ENCODE peak calls at places on chromosomes 13 and 19, in four cellular contexts. Z, G, H and P are unnamed samples.

GRCh38 chr13:99356216-99357089 is 49.3 kb upstream of the GPR183 start:
- DNase-seq in G (no peak), H (peak; percentile 92), Z (no peak), P (peak; percentile 40)

GRCh38 chr13:111317042-111317550 is 3.3 kb upstream of the TEX29 start:
- DNase-seq in G (no peak), H (no peak), Z (no peak), P (no peak)

GRCh38 chr13:42345367-42345766 is 73.4 kb downstream of the AKAP11 start:
- DNase-seq in H (no peak), G (no peak), Z (no peak), P (no peak)

GRCh38 chr19:5356918-5357317 is 16.3 kb upstream of the PTPRS start:
- DNase-seq in Z (no peak), H (no peak), G (no peak), P (no peak)

GRCh38 chr13:97367016-97367415 is 67.0 kb upstream of the RAP2A start:
- DNase-seq in Z (no peak), G (no peak), H (no peak), P (no peak)

GRCh38 chr13:46086421-46086922 is 18.4 kb downstream of the CPB2 start:
- DNase-seq in H (no peak), G (no peak), Z (no peak), P (no peak)

GRCh38 chr19:35484637-35485036 is 5.6 kb downstream of the KRTDAP start:
- DNase-seq in G (no peak), Z (no peak), H (peak; percentile 85), P (no peak)

GRCh38 chr19:29832801-29833200 is 21.0 kb downstream of the CCNE1 start:
- DNase-seq in H (no peak), G (no peak), Z (no peak), P (no peak)

GRCh38 chr13:74289861-74290260 is 155.7 kb upstream of the KLF12 start:
- DNase-seq in Z (no peak), G (no peak), H (no peak), P (no peak)

GRCh38 chr19:10000171-10000826 is 10.0 kb downstream of the COL5A3 start:
- DNase-seq in G (peak; percentile 57), H (no peak), Z (peak; percentile 87), P (peak; percentile 44)

GRCh38 chr19:6861683-6862286 is 25.6 kb upstream of the ADGRE1 start:
- DNase-seq in Z (no peak), G (peak; percentile 4), H (no peak), P (no peak)

GRCh38 chr19:6865849-6866248 is 21.5 kb upstream of the ADGRE1 start:
- DNase-seq in H (no peak), G (no peak), Z (no peak), P (no peak)

GRCh38 chr19:6862673-6863078 is 24.7 kb upstream of the ADGRE1 start:
- DNase-seq in H (peak; percentile 80), Z (peak; percentile 76), G (peak; percentile 83), P (peak; percentile 88)

GRCh38 chr19:6868341-6868740 is 19.0 kb upstream of the ADGRE1 start:
- DNase-seq in Z (no peak), H (no peak), G (no peak), P (no peak)

GRCh38 chr19:6866646-6867255 is 20.6 kb upstream of the ADGRE1 start:
- DNase-seq in G (no peak), H (no peak), Z (no peak), P (no peak)
- TF ChIP-seq HDAC6 in G (no peak), H (no peak), Z (no peak), P (no peak)

DNA sequence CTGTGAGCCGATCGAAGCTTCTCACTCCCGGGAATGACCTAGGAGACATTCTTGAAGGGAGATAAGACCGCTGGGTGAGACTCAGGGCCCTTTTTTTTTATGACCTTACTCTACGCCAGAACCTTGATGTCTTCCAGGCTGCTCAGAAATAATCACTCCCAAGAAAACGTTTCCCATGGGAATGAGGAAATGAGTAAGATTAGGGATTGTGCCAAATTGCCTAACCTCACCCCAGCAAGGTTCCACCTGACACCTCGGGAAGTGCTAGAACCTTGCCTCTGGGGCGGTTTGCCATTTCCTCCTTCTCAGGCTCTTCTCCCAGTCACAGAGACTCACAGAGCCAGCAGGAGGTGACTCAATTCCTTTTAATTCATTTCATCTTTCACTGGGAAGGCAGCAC is 2.3 kb downstream of the SLC46A3 start:
- DNase-seq in G (no peak), H (no peak), Z (no peak), P (no peak)
- TF ChIP-seq HDAC6 in G (no peak), H (no peak), Z (no peak), P (no peak)

GRCh38 chr13:48318014-48318713 is 14.6 kb downstream of the RB1 start:
- DNase-seq in G (no peak), Z (no peak), H (no peak), P (no peak)

GRCh38 chr13:48319458-48320395 is 16.2 kb downstream of the RB1 start:
- DNase-seq in Z (no peak), H (no peak), G (no peak), P (no peak)

GRCh38 chr13:48317511-48317981 is 14.0 kb downstream of the RB1 start:
- DNase-seq in Z (no peak), H (no peak), G (no peak), P (no peak)

GRCh38 chr13:48320396-48320790 is 16.8 kb downstream of the RB1 start:
- DNase-seq in H (no peak), Z (no peak), G (no peak), P (no peak)

DNA sequence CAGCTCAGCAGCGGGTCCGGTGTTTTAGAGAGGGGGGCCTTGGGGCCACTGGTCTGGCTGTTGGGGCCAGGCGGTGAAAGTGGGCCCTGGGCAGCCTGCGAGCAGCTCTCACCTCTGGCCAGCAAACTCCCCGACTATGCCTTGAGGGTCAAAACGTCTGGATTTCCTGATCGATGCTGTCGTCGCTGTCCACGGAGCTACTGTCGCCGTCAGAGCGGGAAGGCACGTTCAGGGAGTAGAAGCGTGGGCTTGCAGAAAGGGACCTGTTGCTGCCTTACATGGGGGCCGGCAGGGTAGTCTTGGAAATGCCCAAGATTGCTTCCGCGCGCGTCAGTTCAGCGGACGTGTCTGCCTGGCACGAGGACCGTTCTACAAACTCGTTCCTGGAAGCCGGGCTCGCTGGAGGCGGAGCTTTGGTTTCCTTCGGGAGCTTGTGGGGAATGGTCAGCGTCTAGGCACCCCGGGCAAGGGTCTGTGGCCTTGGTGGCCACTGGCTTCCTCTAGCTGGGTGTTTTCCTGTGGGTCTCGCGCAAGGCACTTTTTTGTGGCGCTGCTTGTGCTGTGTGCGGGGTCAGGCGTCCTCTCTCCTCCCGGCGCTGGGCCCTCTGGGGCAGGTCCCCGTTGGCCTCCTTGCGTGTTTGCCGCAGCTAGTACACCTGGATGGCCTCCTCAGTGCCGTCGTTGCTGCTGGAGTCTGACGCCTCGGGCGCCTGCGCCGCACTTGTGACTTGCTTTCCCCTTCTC is 15.3 kb downstream of the RB1 start:
- DNase-seq in Z (no peak), G (no peak), H (no peak), P (no peak)
- TF ChIP-seq HDAC6 in Z (no peak), G (no peak), H (no peak), P (no peak)

DNA sequence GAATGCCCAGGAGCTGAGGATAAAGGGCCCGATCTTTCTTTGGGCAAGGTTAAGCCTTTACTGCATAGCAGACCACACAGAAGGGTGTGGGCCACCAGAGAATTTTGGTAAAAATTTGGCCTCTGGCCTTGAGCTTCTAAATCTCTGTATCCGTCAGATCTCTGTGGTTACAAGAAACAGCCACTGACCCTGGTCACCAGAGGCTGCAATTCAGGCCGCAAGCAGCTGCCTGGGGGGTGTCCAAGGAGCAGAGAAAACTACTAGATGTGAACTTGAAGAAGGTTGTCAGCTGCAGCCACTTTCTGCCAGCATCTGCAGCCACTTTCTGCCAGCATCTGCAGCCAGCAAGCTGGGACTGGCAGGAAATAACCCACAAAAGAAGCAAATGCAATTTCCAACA is 8.6 kb upstream of the CEACAM19 start:
- DNase-seq in H (no peak), Z (no peak), G (no peak), P (no peak)
- TF ChIP-seq HDAC6 in H (no peak), Z (no peak), G (no peak), P (no peak)

DNA sequence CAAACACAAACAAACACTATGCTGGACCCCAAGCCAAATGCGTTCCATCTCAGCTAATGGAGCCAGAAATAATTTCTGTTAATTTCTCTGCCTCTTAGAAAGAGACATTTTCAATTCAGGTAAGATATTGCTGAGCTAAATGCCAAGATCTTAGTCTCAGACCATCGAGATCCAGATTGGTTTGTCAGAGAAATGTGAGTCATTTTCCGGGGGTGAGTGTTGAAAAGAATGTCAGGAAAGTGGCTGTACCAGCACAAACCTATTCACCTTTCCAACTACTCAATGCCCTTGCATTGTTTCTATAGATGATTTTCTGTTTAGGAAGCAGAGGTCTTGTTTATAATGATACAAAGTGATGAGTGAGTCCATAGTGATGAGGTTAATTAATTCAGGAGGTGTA is 266.8 kb upstream of the TSHZ3 start:
- DNase-seq in Z (no peak), H (no peak), G (no peak), P (no peak)
- TF ChIP-seq HDAC6 in Z (no peak), H (no peak), G (no peak), P (no peak)

GRCh38 chr13:91398413-91399188 is at the start of gene GPC5:
- DNase-seq in G (peak; percentile 15), Z (peak; percentile 100), H (no peak), P (peak; percentile 92)
- TF ChIP-seq HDAC6 in G (no peak), Z (no peak), H (no peak), P (no peak)

GRCh38 chr13:61779456-61779855 is 363.8 kb upstream of the PCDH20 start:
- DNase-seq in H (no peak), G (no peak), Z (no peak), P (no peak)

GRCh38 chr13:61777902-61778301 is 362.3 kb upstream of the PCDH20 start:
- DNase-seq in Z (no peak), G (no peak), H (no peak), P (no peak)

GRCh38 chr13:61774903-61775302 is 359.3 kb upstream of the PCDH20 start:
- DNase-seq in Z (no peak), H (no peak), G (no peak), P (no peak)

GRCh38 chr13:61777281-61777680 is 361.6 kb upstream of the PCDH20 start:
- DNase-seq in H (no peak), G (no peak), Z (no peak), P (no peak)

DNA sequence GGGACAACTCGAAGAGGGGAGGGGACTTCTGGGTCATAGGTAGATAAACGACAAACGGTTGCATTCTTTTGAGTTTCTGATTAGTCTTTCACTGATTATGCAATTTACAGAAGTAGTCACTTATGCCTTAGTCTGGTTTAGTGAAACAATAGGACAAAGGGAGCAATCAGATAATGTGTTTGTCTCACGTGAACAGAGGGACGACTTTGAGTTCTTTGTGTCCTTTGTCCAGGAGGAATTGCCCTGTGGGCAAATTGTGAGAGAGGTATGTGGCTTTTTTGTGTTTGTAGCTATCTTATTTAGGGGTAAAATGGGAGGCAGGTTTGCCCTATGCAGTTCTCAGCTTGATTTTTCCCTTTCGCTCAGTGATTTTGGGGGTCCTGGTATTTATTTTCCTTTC is 362.9 kb upstream of the PCDH20 start:
- DNase-seq in Z (no peak), H (no peak), G (no peak), P (no peak)
- TF ChIP-seq HDAC6 in Z (no peak), H (no peak), G (no peak), P (no peak)

GRCh38 chr19:2464389-2464788 is 7.6 kb upstream of the LMNB2 start:
- DNase-seq in H (no peak), Z (no peak), G (no peak), P (no peak)

GRCh38 chr19:2458054-2458453 is 1.3 kb upstream of the LMNB2 start:
- DNase-seq in G (peak; percentile 88), Z (no peak), H (no peak), P (no peak)

GRCh38 chr19:2462635-2463421 is 6.1 kb upstream of the LMNB2 start:
- DNase-seq in H (no peak), G (peak; percentile 93), Z (no peak), P (peak; percentile 91)

GRCh38 chr19:2460245-2460644 is 3.5 kb upstream of the LMNB2 start:
- DNase-seq in H (no peak), Z (no peak), G (no peak), P (no peak)

GRCh38 chr19:2461751-2462634 is 5.2 kb upstream of the LMNB2 start:
- DNase-seq in H (no peak), Z (peak; percentile 41), G (no peak), P (no peak)
- TF ChIP-seq HDAC6 in H (no peak), Z (no peak), G (no peak), P (no peak)